ENCODE peak calls at places on chromosomes 3 and 15, in five cellular contexts. W is mammary epithelial cell; K is mesenchymal stem cell; M is effector memory CD4-positive, alpha-beta T cell; F is psoas muscle. X is an unnamed sample.

GRCh38 chr3:120324185-120324584 is 25.0 kb downstream of the LRRC58 start:
- DNase-seq in W (no peak), K (peak), M (no peak), F (no peak), X (no peak)

GRCh38 chr3:143769663-143770062 is 78.6 kb downstream of the SLC9A9 start:
- DNase-seq in W (no peak), K (peak), M (no peak), F (no peak), X (no peak)

GRCh38 chr15:69475769-69476358 is 23.2 kb downstream of the RPLP1 start:
- DNase-seq in W (peak), K (peak), M (peak), F (peak), X (peak)

GRCh38 chr3:45211466-45212094 is 14.5 kb downstream of the TMEM158 start:
- DNase-seq in W (no peak), K (no peak), M (no peak), F (no peak), X (no peak)

GRCh38 chr3:196979545-196979944 is 10.9 kb upstream of the PIGZ start:
- DNase-seq in W (no peak), K (peak), M (no peak), F (peak), X (peak)

GRCh38 chr3:132536442-132537153 is 60.5 kb upstream of the ACKR4 start:
- DNase-seq in W (no peak), K (peak), M (no peak), F (no peak), X (no peak)

GRCh38 chr3:197499427-197499826 is 56.3 kb downstream of the BDH1 start:
- DNase-seq in W (peak), K (peak), M (no peak), F (no peak), X (no peak)

GRCh38 chr15:91478717-91479191 is 374.8 kb upstream of the SLCO3A1 start:
- DNase-seq in W (no peak), K (no peak), M (no peak), F (no peak), X (no peak)

GRCh38 chr15:70152070-70152480 is 54.4 kb upstream of the TLE3 start:
- DNase-seq in W (no peak), K (peak), M (no peak), F (no peak), X (no peak)

GRCh38 chr3:96863129-96863740 is 48.8 kb downstream of the EPHA6 start:
- DNase-seq in W (peak), K (peak), M (no peak), F (no peak), X (no peak)

GRCh38 chr3:138879541-138880380 is 45.0 kb upstream of the PIK3CB start:
- DNase-seq in W (no peak), K (no peak), M (no peak), F (no peak), X (no peak)

GRCh38 chr3:12948891-12949711 is 107.7 kb upstream of the RPL32 start:
- DNase-seq in W (peak), K (peak), M (no peak), F (no peak), X (no peak)

GRCh38 chr15:31464216-31465082 is 137.8 kb downstream of the KLF13 start:
- DNase-seq in W (no peak), K (no peak), M (no peak), F (no peak), X (no peak)

GRCh38 chr15:98744506-98744905 is 96.2 kb downstream of the IGF1R start:
- DNase-seq in W (no peak), K (peak), M (no peak), F (no peak), X (no peak)

GRCh38 chr3:156816091-156816793 is 9.9 kb upstream of the LEKR1 start:
- DNase-seq in W (no peak), K (peak), M (peak), F (peak), X (no peak)

GRCh38 chr3:38133557-38134405 is 3.1 kb downstream of the ACAA1 start:
- DNase-seq in W (peak), K (no peak), M (no peak), F (no peak), X (no peak)

GRCh38 chr15:90620379-90621134 is 90.8 kb downstream of the CRTC3 start:
- DNase-seq in W (no peak), K (no peak), M (no peak), F (no peak), X (no peak)

GRCh38 chr15:73633991-73634495 is 854 bp upstream of the NPTN start:
- DNase-seq in W (peak), K (peak), M (no peak), F (no peak), X (no peak)

GRCh38 chr3:141152801-141153678 is 78.6 kb upstream of the PXYLP1 start:
- DNase-seq in W (no peak), K (no peak), M (no peak), F (no peak), X (no peak)

GRCh38 chr15:65287515-65287845 is 797 bp upstream of the PARP16 start:
- DNase-seq in W (no peak), K (peak), M (no peak), F (no peak), X (no peak)

GRCh38 chr3:61560452-61561373 is 658 bp upstream of the PTPRG start:
- DNase-seq in W (peak), K (peak), M (no peak), F (peak), X (peak)

GRCh38 chr15:69472046-69472445 is 19.4 kb downstream of the RPLP1 start:
- DNase-seq in W (no peak), K (no peak), M (no peak), F (no peak), X (no peak)

GRCh38 chr3:159765860-159766294 is 222.8 kb upstream of the IL12A start:
- DNase-seq in W (no peak), K (no peak), M (no peak), F (no peak), X (no peak)

GRCh38 chr3:194879126-194879887 is 193.6 kb downstream of the FAM43A start:
- DNase-seq in W (no peak), K (no peak), M (no peak), F (no peak), X (no peak)

GRCh38 chr15:84598993-84599392 is 1.8 kb upstream of the ZSCAN2 start:
- DNase-seq in W (no peak), K (peak), M (no peak), F (no peak), X (no peak)

GRCh38 chr15:76566276-76566675 is 229.7 kb downstream of the ISL2 start:
- DNase-seq in W (no peak), K (no peak), M (no peak), F (no peak), X (no peak)

GRCh38 chr15:71752604-71753289 is 57.6 kb upstream of the NR2E3 start:
- DNase-seq in W (peak), K (peak), M (no peak), F (peak), X (peak)

GRCh38 chr3:119173325-119173724 is at the start of gene UPK1B:
- DNase-seq in W (no peak), K (no peak), M (no peak), F (no peak), X (no peak)

GRCh38 chr3:53350652-53351051 is 3.3 kb upstream of the DCP1A start:
- DNase-seq in W (no peak), K (peak), M (no peak), F (no peak), X (no peak)

GRCh38 chr3:15781131-15781530 is 16.6 kb downstream of the ANKRD28 start:
- DNase-seq in W (no peak), K (no peak), M (no peak), F (no peak), X (no peak)

GRCh38 chr15:47273817-47274216 is 443.5 kb upstream of the SEMA6D start:
- DNase-seq in W (no peak), K (no peak), M (no peak), F (no peak), X (no peak)

DNA sequence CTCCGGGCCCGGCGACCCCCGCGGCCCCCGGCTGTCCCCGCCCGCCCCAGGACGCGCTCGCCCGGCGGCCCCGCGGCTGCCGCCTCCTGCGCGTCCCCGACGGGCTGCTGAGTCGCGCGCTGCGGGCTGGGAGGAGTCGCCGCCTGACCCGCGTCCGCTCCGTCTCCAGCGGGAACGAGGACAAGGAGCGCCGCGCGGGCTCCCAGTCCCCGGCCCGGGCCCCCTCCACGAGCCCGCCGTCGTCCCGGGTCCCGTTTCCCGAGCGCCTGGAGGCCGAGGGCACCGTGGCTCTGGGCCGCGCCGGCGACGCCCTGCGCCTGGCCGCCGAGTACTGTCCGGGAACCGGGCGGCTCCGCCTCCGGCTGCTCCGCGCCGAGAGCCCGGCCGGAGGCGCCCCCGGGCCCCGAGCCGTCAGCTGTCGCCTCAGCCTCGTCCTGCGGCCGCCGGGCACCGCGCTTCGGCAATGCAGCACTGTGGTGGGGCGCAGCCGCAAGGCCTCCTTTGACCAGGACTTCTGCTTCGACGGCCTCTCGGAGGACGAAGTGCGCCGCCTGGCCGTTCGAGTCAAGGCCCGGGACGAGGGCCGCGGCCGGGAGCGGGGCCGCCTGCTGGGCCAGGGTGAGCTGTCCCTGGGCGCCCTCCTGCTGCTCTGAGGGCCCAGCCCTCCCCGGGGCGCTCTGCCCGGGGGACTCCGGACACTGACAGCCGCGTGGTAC is 1.5 kb downstream of the C2CD4A start:
- DNase-seq in W (peak), K (peak), M (peak), F (peak), X (peak)
- H3K4me3 ChIP-seq in W (no peak), K (peak), M (peak), F (peak), X (peak)

GRCh38 chr3:27723803-27724458 is 1.8 kb upstream of the EOMES start:
- DNase-seq in W (no peak), K (no peak), M (no peak), F (no peak), X (no peak)

GRCh38 chr3:27724459-27725197 is 2.5 kb upstream of the EOMES start:
- DNase-seq in W (no peak), K (peak), M (no peak), F (no peak), X (no peak)

GRCh38 chr3:27721717-27722564 is at the start of gene EOMES:
- DNase-seq in W (peak), K (peak), M (peak), F (peak), X (no peak)

GRCh38 chr3:27720899-27721716 is 1.0 kb downstream of the EOMES start:
- DNase-seq in W (peak), K (no peak), M (no peak), F (no peak), X (no peak)

GRCh38 chr3:27722957-27723802 is 1.1 kb upstream of the EOMES start:
- DNase-seq in W (no peak), K (peak), M (no peak), F (no peak), X (no peak)
- H3K4me3 ChIP-seq in W (no peak), K (no peak), M (peak), F (peak), X (no peak)

GRCh38 chr3:14538451-14539088 is 1.6 kb downstream of the GRIP2 start:
- DNase-seq in W (no peak), K (no peak), M (no peak), F (no peak), X (no peak)
- H3K4me3 ChIP-seq in W (no peak), K (no peak), M (no peak), F (peak), X (no peak)

GRCh38 chr3:171189394-171189793 is 162.9 kb upstream of the SLC2A2 start:
- DNase-seq in W (no peak), K (no peak), M (no peak), F (no peak), X (no peak)
- H3K4me3 ChIP-seq in W (no peak), K (no peak), M (no peak), F (no peak), X (no peak)

GRCh38 chr15:51621155-51621554 is 1.4 kb downstream of the DMXL2 start:
- DNase-seq in W (no peak), K (no peak), M (no peak), F (no peak), X (no peak)
- H3K4me3 ChIP-seq in W (peak), K (no peak), M (no peak), F (peak), X (no peak)

GRCh38 chr3:43629741-43630140 is 7.9 kb upstream of the ANO10 start:
- DNase-seq in W (no peak), K (no peak), M (no peak), F (no peak), X (no peak)

GRCh38 chr3:43629254-43629653 is 7.4 kb upstream of the ANO10 start:
- DNase-seq in W (no peak), K (no peak), M (no peak), F (no peak), X (no peak)

GRCh38 chr3:43637702-43638101 is 15.9 kb upstream of the ANO10 start:
- DNase-seq in W (no peak), K (no peak), M (no peak), F (no peak), X (no peak)

GRCh38 chr3:43632269-43632733 is 10.5 kb upstream of the ANO10 start:
- DNase-seq in W (peak), K (peak), M (no peak), F (no peak), X (no peak)

GRCh38 chr3:43632986-43633385 is 11.2 kb upstream of the ANO10 start:
- DNase-seq in W (no peak), K (no peak), M (no peak), F (no peak), X (no peak)
- H3K4me3 ChIP-seq in W (no peak), K (no peak), M (no peak), F (no peak), X (no peak)

DNA sequence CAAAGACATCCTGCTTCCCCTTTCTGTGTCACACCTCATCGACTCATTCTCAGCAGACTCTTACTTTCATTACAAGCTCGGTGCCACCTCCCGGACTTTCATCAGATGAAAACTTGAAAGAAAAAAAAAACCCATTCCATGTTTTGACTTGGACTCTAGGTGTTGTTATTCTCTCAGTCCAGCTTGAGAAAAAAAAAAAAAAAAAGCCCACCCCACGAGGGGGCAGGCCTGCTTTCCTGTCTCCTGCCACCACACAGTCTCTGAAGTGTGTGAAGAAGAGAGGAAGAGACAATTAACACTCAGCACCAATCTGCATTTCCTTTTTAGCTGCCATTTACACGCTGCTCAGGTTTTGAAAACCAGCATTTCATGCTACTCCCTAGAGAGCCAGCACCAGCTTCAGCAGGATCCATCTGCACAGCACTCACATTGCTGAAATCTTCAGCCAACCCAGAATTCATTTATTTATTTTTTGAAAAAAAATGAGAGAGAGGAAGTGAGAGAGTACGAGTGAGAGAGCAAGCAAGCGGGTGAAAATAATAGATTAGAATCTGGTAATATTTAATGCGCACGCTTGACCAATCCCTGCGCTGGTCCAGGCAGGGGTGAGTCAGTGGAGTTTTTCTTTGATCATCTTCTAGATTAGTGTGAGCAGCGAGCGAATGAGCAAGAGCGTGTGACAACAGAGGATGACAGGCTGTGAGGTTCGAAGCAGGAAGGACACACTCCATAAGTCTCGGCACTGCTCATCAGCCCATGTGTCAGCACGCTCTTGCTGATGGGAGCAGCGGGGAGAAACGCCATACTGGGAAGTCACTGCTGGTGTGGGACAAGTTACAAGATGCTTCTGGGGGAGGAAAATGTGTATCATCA is 23.5 kb downstream of the ZNF80 start:
- DNase-seq in W (no peak), K (peak), M (peak), F (no peak), X (peak)
- H3K4me3 ChIP-seq in W (no peak), K (peak), M (peak), F (peak), X (peak)

GRCh38 chr15:45197512-45197911 is 9.7 kb upstream of the SHF start:
- DNase-seq in W (no peak), K (no peak), M (no peak), F (no peak), X (no peak)
- H3K4me3 ChIP-seq in W (peak), K (no peak), M (no peak), F (peak), X (no peak)

GRCh38 chr3:111072016-111072891 is 638 bp downstream of the NECTIN3 start:
- DNase-seq in W (peak), K (peak), M (no peak), F (peak), X (no peak)

GRCh38 chr3:111069974-111070751 is 1.5 kb upstream of the NECTIN3 start:
- DNase-seq in W (no peak), K (peak), M (peak), F (peak), X (no peak)

GRCh38 chr3:111073186-111073585 is 1.6 kb downstream of the NECTIN3 start:
- DNase-seq in W (peak), K (peak), M (no peak), F (no peak), X (no peak)

GRCh38 chr3:111070772-111071256 is 802 bp upstream of the NECTIN3 start:
- DNase-seq in W (no peak), K (no peak), M (peak), F (no peak), X (no peak)

GRCh38 chr3:111071257-111072015 is at the start of gene NECTIN3:
- DNase-seq in W (peak), K (peak), M (peak), F (peak), X (peak)
- H3K4me3 ChIP-seq in W (peak), K (peak), M (peak), F (peak), X (peak)

X was measured in tibial nerve.